ENCODE peak calls at places on chromosomes 12 and 14, in ten cellular contexts. C is foreskin fibroblast, N is tibial artery, T is GM12865, E is IMR-90, P is epithelial cell of esophagus, I is dorsolateral prefrontal cortex, K is BJ, B is GM23338, F is endothelial cell of umbilical vein. J is an unnamed sample.

GRCh38 chr12:111436266-111436665 is 30.5 kb downstream of the SH2B3 start:
- DNase-seq in F (no peak), I (no peak), T (no peak), B (peak), E (no peak), C (no peak), P (no peak), N (no peak), K (no peak), J (no peak)

GRCh38 chr12:53343978-53344377 is 7.8 kb upstream of the SP7 start:
- DNase-seq in B (no peak), I (no peak), K (no peak), C (no peak), F (no peak), T (no peak), N (no peak), P (no peak), E (no peak), J (no peak)

GRCh38 chr14:39247256-39247655 is 13.5 kb downstream of the MIA2 start:
- DNase-seq in N (no peak), C (peak), E (peak), I (no peak), T (no peak), B (no peak), F (no peak), K (peak), P (peak), J (no peak)

GRCh38 chr14:90132821-90133570 is 71.2 kb downstream of the KCNK13 start:
- DNase-seq in F (peak), B (no peak), C (no peak), E (peak), T (no peak), I (no peak), P (peak), K (no peak), N (no peak), J (no peak)

GRCh38 chr14:89201645-89202044 is 215.4 kb downstream of the FOXN3 start:
- DNase-seq in C (no peak), P (no peak), N (no peak), F (no peak), B (no peak), E (no peak), K (no peak), T (peak), I (no peak), J (no peak)

GRCh38 chr14:102984336-102985102 is 62.1 kb downstream of the AMN start:
- DNase-seq in F (no peak), C (no peak), I (no peak), B (no peak), K (no peak), T (no peak), E (no peak), N (peak), P (no peak), J (no peak)

GRCh38 chr12:50062733-50063452 is 5.5 kb downstream of the ASIC1 start:
- DNase-seq in N (no peak), T (no peak), B (no peak), C (no peak), I (peak), E (peak), K (no peak), P (no peak), F (no peak), J (no peak)

GRCh38 chr14:61376314-61376713 is 54.9 kb downstream of the PRKCH start:
- DNase-seq in B (no peak), I (no peak), P (no peak), C (no peak), N (no peak), E (no peak), T (no peak), K (no peak), F (no peak), J (no peak)

GRCh38 chr12:30026621-30027234 is 243.0 kb upstream of the TMTC1 start:
- DNase-seq in N (no peak), C (peak), B (no peak), I (no peak), T (no peak), P (peak), E (peak), K (peak), F (peak), J (no peak)

GRCh38 chr12:103994235-103994634 is 28.6 kb downstream of the TDG start:
- DNase-seq in T (no peak), E (no peak), N (no peak), F (no peak), K (no peak), I (no peak), P (no peak), B (no peak), C (no peak), J (no peak)

GRCh38 chr12:103997277-103997900 is 31.7 kb downstream of the TDG start:
- DNase-seq in F (no peak), C (no peak), K (no peak), N (no peak), B (peak), P (no peak), T (no peak), I (no peak), E (peak), J (no peak)

DNA sequence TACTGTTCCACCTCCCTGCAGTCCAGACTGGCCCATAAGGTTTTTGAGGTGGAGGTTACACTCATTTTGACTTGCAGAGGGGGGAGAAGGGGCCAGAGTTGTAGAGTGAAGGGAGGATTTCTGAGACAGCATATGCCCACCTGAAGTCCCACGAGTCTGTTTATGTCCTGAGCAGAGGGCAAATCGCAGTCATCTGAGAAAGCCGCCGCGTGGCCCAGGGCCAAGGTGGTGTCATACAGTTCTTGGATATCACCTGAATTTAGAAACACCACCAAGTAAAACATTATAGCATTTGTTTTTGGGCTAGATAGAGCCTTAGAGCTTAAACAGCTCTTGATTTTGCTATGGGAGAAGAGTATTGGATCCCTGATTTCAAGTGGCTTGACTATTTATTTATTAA is 30.9 kb downstream of the TDG start:
- DNase-seq in T (no peak), E (no peak), F (no peak), C (no peak), N (no peak), B (no peak), I (no peak), P (no peak), K (no peak), J (no peak)
- H3K4me3 ChIP-seq in T (no peak), E (no peak), F (no peak), C (no peak), N (no peak), B (no peak), I (no peak), P (no peak), K (no peak), J (no peak)

DNA sequence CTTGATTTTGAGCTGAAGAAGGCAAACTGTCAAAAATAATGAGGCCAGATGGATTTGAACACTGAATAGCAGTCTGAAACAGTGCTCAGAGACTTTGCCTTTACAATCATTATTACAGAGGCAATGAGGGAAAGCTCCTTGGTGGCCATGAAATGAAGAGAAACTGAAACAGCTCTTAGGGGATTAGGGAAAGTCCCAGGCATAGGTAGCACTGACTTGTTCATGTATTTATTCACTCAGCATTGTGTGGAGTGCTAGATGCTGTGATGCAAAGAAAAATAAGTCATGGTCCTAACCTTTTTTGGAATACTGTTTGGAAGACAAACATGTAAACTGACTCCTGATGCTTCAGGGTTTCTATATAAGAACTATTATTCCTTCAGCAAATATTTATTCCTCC is 319.6 kb downstream of the FUT8 start:
- DNase-seq in C (no peak), I (no peak), T (peak), B (no peak), F (no peak), E (no peak), K (no peak), P (no peak), N (no peak), J (no peak)
- H3K4me3 ChIP-seq in C (no peak), I (no peak), T (no peak), B (no peak), F (no peak), E (no peak), K (no peak), P (no peak), N (no peak), J (no peak)

GRCh38 chr12:42742691-42743090 is 153.1 kb upstream of the PRICKLE1 start:
- DNase-seq in I (no peak), K (no peak), E (no peak), P (no peak), B (no peak), N (no peak), F (no peak), T (no peak), C (no peak), J (no peak)
- H3K4me3 ChIP-seq in I (no peak), K (no peak), E (no peak), P (no peak), B (no peak), N (no peak), F (no peak), T (no peak), C (no peak), J (no peak)

GRCh38 chr12:48039151-48039550 is 34.9 kb upstream of the COL2A1 start:
- DNase-seq in P (no peak), C (no peak), K (no peak), N (no peak), T (no peak), F (no peak), E (no peak), B (no peak), I (no peak), J (no peak)

GRCh38 chr12:48034835-48035805 is 30.8 kb upstream of the COL2A1 start:
- DNase-seq in K (no peak), F (no peak), P (peak), C (no peak), N (no peak), E (no peak), B (no peak), I (no peak), T (peak), J (no peak)

GRCh38 chr12:48036818-48037217 is 32.5 kb upstream of the COL2A1 start:
- DNase-seq in K (no peak), E (no peak), T (no peak), C (no peak), F (no peak), I (no peak), N (no peak), B (no peak), P (no peak), J (no peak)

GRCh38 chr12:48038085-48038484 is 33.8 kb upstream of the COL2A1 start:
- DNase-seq in K (no peak), N (no peak), I (no peak), F (no peak), E (no peak), T (no peak), C (no peak), P (no peak), B (no peak), J (no peak)

GRCh38 chr12:48037267-48037915 is 33.1 kb upstream of the COL2A1 start:
- DNase-seq in K (no peak), B (peak), C (peak), P (no peak), T (no peak), I (no peak), E (peak), F (no peak), N (no peak), J (no peak)
- H3K4me3 ChIP-seq in K (no peak), B (peak), C (no peak), P (no peak), T (no peak), I (no peak), E (no peak), F (no peak), N (no peak), J (no peak)

GRCh38 chr14:69882915-69883314 is 3.7 kb downstream of the SMOC1 start:
- DNase-seq in C (no peak), B (no peak), P (no peak), F (no peak), K (no peak), N (no peak), I (no peak), E (no peak), T (no peak), J (no peak)

GRCh38 chr14:69879175-69880047 is at the start of gene SMOC1:
- DNase-seq in C (peak), K (no peak), F (peak), B (peak), N (peak), T (peak), P (peak), I (peak), E (peak), J (no peak)

GRCh38 chr14:69880051-69880487 is 853 bp downstream of the SMOC1 start:
- DNase-seq in K (no peak), T (no peak), F (no peak), P (peak), E (peak), B (peak), C (no peak), N (no peak), I (no peak), J (no peak)

GRCh38 chr14:69880851-69881250 is 1.6 kb downstream of the SMOC1 start:
- DNase-seq in E (no peak), P (no peak), K (no peak), T (no peak), N (no peak), F (no peak), B (no peak), I (no peak), C (no peak), J (no peak)

GRCh38 chr14:69882086-69882864 is 3.1 kb downstream of the SMOC1 start:
- DNase-seq in K (no peak), I (no peak), T (no peak), B (peak), P (no peak), N (no peak), F (no peak), C (no peak), E (no peak), J (no peak)
- H3K4me3 ChIP-seq in K (no peak), I (no peak), T (no peak), B (no peak), P (no peak), N (peak), F (no peak), C (no peak), E (no peak), J (no peak)

DNA sequence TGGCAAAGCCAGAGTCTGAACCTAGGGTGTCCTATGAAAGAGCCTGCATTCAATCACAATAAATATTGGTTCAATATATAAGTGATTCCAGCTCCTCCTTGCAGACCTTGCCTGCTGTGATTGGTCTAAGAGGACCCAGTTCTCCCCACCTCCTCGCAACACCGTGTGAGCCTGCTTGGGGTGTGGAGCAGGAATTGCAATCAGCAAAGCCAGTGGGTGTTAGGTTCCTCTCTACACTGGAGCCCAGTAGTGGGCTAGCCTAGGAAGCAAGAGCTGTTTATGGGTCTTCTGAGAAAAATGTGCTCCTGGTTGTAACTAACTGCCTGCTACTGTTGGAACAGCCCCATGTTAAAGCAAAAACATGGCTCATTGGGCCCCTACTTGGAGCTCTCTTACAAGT is 3.5 kb upstream of the SELPLG start:
- DNase-seq in T (no peak), I (no peak), K (no peak), N (peak), E (no peak), B (no peak), C (no peak), F (no peak), P (no peak), J (no peak)
- H3K4me3 ChIP-seq in T (peak), I (no peak), K (no peak), N (no peak), E (no peak), B (no peak), C (no peak), F (no peak), P (no peak), J (no peak)

DNA sequence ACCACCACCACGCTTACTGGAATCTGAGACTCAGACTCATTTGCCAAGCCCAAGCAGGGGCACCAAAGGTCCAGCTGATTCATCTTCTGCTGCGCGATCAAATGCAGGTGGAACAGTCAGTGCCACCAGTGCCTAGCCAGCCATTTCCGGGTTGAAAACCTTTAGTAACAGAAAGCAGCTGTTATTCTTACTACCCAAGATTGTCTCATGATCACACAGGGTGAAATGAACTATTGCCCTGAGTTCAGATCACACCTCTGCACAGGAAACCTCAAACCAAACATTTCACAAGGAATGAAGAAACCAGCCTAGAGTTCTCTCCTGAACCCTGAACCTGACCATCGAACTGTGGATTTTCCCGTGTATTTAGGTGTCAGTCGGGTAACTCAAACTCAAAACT is 88.9 kb downstream of the RIMBP2 start:
- DNase-seq in T (no peak), K (no peak), F (no peak), I (no peak), E (no peak), B (no peak), C (no peak), N (no peak), P (no peak), J (no peak)
- H3K4me3 ChIP-seq in T (no peak), K (no peak), F (no peak), I (no peak), E (no peak), B (no peak), C (no peak), N (no peak), P (no peak), J (no peak)

DNA sequence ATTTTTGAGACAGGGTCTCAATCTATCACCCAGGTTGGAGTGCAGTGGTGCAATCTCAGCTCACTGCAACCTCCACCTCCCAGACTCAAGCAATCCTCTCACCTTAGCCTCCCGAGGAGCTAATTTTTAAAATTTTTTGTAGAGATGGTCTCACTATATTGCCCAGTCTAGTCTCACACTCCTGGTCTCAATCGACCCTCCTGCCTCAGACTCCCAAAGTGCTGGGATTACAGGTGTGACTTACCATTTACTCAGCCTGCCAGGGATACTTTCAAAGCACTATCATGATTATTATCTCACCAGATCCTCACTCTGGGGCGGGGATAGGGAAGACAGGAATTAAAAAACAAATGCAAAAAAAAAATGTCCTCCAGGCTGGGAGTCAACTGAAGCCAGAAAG is 74.1 kb downstream of the IRF2BPL start:
- DNase-seq in C (no peak), E (no peak), T (no peak), F (no peak), N (no peak), I (no peak), K (no peak), B (no peak), P (no peak), J (no peak)
- H3K4me3 ChIP-seq in C (no peak), E (no peak), T (no peak), F (no peak), N (no peak), I (no peak), K (no peak), B (no peak), P (no peak), J (no peak)

J was measured in LNCaP clone FGC.